ENCODE peak calls at places on chromosomes 1 and 21, in four cellular contexts. N is choroid plexus epithelial cell, D is pancreas, S is GM12864. K is an unnamed sample.

GRCh38 chr1:54569339-54569738 is 21.3 kb downstream of the ACOT11 start:
- DNase-seq in S (no peak), N (peak), D (no peak), K (no peak)

GRCh38 chr1:241593186-241593585 is 47.0 kb downstream of the CHML start:
- DNase-seq in N (no peak), S (no peak), D (no peak), K (no peak)

GRCh38 chr1:60972841-60973364 is 109.5 kb upstream of the NFIA start:
- DNase-seq in D (no peak), N (peak), S (no peak), K (no peak)

GRCh38 chr1:216833516-216833915 is 110.3 kb upstream of the ESRRG start:
- DNase-seq in D (no peak), S (no peak), N (no peak), K (no peak)

GRCh38 chr1:59404725-59405124 is 107.8 kb downstream of the FGGY start:
- DNase-seq in N (no peak), S (no peak), D (no peak), K (no peak)

GRCh38 chr1:30748098-30748698 is 9.4 kb downstream of the LAPTM5 start:
- DNase-seq in D (peak), N (no peak), S (no peak), K (peak)

GRCh38 chr1:3459940-3460652 is 5.6 kb downstream of the ARHGEF16 start:
- DNase-seq in N (no peak), S (no peak), D (peak), K (no peak)

GRCh38 chr1:184661801-184662200 is 92.9 kb downstream of the EDEM3 start:
- DNase-seq in N (no peak), S (no peak), D (no peak), K (no peak)

GRCh38 chr1:151145158-151146071 is 1.0 kb downstream of the SEMA6C start:
- DNase-seq in N (peak), S (no peak), D (peak), K (no peak)

GRCh38 chr21:26865857-26866256 is 20.6 kb upstream of the ADAMTS1 start:
- DNase-seq in D (no peak), N (no peak), S (no peak), K (no peak)
- H3K4me3 ChIP-seq in D (no peak), N (no peak), S (no peak), K (no peak)

GRCh38 chr21:35617491-35617890 is 442.8 kb downstream of the SETD4 start:
- DNase-seq in N (no peak), S (no peak), D (no peak), K (no peak)

GRCh38 chr21:35615325-35615724 is 445.0 kb downstream of the SETD4 start:
- DNase-seq in D (no peak), S (no peak), N (no peak), K (no peak)

GRCh38 chr21:35619184-35619583 is 441.1 kb downstream of the SETD4 start:
- DNase-seq in S (no peak), N (peak), D (no peak), K (no peak)

GRCh38 chr21:35614412-35614901 is 445.9 kb downstream of the SETD4 start:
- DNase-seq in N (no peak), S (no peak), D (no peak), K (no peak)

DNA sequence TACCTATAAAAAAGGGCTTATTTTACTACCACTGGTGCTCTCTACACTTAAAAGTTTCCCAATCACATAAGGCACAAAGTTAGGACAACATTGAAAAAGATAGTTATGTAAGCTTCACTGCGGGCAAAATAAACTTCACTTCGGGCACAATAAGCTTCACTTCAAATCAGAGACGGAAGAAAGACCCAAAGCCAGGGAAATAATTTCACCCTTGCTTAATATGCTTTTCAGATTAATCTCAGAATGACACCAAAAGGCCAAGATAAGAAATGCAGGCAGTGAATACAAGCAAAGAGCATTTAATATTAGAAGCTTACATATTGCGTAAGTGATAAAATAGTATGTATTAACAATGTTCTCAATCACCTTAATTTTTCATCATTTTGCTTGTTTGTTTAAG is 444.2 kb downstream of the SETD4 start:
- DNase-seq in N (peak), D (no peak), S (no peak), K (peak)
- TF ChIP-seq CTCF in N (peak), D (no peak), S (no peak), K (no peak)

DNA sequence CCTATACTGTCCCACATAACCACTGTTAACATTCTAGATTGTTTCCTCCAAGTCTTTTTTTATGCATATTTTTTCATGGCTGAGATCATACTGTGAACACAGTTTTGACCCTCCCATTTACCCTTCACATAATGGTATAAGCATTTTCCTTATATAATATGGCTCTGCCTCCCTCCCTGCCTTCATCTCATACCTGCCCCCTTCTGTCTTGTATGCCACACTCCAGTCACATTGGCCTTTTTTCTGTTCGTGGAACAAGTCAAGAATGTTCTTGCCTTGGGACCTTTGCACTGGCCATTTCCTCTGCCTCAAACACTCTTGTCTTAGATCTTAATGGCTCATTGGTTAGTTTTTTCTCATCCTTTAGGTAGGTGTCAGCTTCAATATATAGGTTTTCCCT is 24.3 kb upstream of the ELAVL4 start:
- DNase-seq in D (no peak), N (no peak), S (no peak), K (no peak)
- H3K4me3 ChIP-seq in D (no peak), N (no peak), S (no peak), K (no peak)

DNA sequence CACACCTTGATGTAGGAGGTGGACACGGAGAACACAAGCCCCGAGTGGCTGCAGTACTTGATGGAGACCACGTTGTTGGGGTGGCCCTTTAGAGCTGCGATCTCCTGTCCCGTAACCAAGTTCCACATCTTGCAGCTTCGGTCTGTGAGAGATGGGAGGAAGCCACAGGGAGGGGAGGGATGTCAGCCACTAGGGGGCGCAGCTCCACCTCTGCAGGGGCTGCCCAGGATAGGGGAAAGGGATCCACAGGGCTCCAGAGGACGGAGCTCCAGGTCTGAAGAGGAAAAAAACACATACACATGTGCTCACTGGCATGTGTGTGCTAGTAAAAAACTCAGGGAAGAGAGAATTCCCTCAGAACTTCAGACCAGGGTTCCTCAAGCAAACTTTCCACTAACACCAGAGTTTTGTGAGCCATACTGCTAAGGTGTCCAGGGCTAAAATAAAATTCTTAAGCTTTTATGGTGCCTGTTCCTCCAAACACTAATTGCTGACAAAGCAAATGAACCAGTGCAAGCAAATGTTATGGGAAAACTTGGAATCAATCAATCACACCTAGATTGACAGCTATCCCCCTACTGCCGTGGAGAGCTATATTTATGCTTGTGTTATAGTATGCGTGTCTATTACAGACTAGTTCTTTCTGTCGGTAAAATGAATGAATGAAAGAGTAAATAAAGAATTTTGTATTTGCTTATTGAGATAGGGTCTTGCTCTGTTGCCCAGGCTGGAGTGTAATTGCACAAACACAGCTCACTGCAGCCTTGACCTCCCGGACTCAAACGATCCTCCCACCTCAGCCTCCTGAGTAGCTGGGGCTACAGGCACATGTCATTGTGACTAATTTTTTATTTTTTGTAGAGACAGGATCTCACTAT is 43.7 kb downstream of the KIF21B start:
- DNase-seq in D (no peak), S (peak), N (peak), K (peak)
- TF ChIP-seq CTCF in D (no peak), S (peak), N (peak), K (peak)

K was measured in GM12865.